ENCODE peak calls at places on chromosome 14, in eight cellular contexts. E, M, D, L, N, Z, G and X are unnamed samples.

GRCh38 chr14:75258079-75258802 is 20.4 kb upstream of the FOS start:
- DNase-seq in G (no peak), Z (no peak), L (no peak), D (peak), N (no peak), M (no peak), E (no peak), X (peak)

GRCh38 chr14:28163897-28164296 is 602.7 kb upstream of the FOXG1 start:
- DNase-seq in L (no peak), G (no peak), M (no peak), D (no peak), N (no peak), E (no peak), Z (no peak), X (no peak)

GRCh38 chr14:103121161-103121845 is 2.0 kb upstream of the TNFAIP2 start:
- DNase-seq in E (no peak), N (no peak), D (no peak), G (peak), Z (no peak), L (no peak), M (no peak), X (no peak)

GRCh38 chr14:63438065-63438757 is 105.0 kb downstream of the PPP2R5E start:
- DNase-seq in L (no peak), D (peak), M (peak), G (peak), E (peak), Z (peak), N (peak), X (peak)

GRCh38 chr14:20630340-20631022 is 11.0 kb downstream of the OR6S1 start:
- DNase-seq in N (peak), Z (no peak), E (peak), L (no peak), M (no peak), D (no peak), G (peak), X (peak)

GRCh38 chr14:68910540-68910939 is 68.6 kb downstream of the ACTN1 start:
- DNase-seq in L (no peak), M (no peak), D (no peak), G (no peak), E (no peak), N (no peak), Z (no peak), X (no peak)

GRCh38 chr14:24389266-24389855 is 9.4 kb upstream of the NYNRIN start:
- DNase-seq in M (no peak), D (no peak), E (no peak), G (no peak), L (no peak), N (no peak), Z (no peak), X (peak)

GRCh38 chr14:99986416-99986815 is 78.8 kb upstream of the EVL start:
- DNase-seq in Z (no peak), D (no peak), G (no peak), M (no peak), E (no peak), N (no peak), L (no peak), X (peak)

GRCh38 chr14:34699873-34700621 is 14.3 kb downstream of the CFL2 start:
- DNase-seq in G (no peak), L (no peak), E (peak), D (no peak), Z (peak), N (no peak), M (peak), X (peak)

GRCh38 chr14:22656226-22656625 is 12.1 kb upstream of the OR6J1 start:
- DNase-seq in M (no peak), L (no peak), Z (no peak), N (no peak), E (no peak), D (no peak), G (no peak), X (no peak)

GRCh38 chr14:94689218-94689984 is 77.2 kb downstream of the SERPINA3 start:
- DNase-seq in L (no peak), G (peak), Z (peak), E (peak), N (peak), M (no peak), D (peak), X (peak)

GRCh38 chr14:38256358-38256840 is 506 bp upstream of the CLEC14A start:
- DNase-seq in E (no peak), Z (peak), M (no peak), G (no peak), L (no peak), D (no peak), N (no peak), X (peak)

GRCh38 chr14:79279645-79280399 is 931.5 kb downstream of the DIO2 start:
- DNase-seq in M (no peak), G (no peak), Z (no peak), L (no peak), D (peak), E (peak), N (peak), X (no peak)

GRCh38 chr14:54776361-54777001 is 126.1 kb downstream of the GCH1 start:
- DNase-seq in E (no peak), N (peak), G (peak), Z (peak), D (no peak), M (no peak), L (peak), X (peak)

GRCh38 chr14:85533821-85534271 is 3.9 kb downstream of the FLRT2 start:
- DNase-seq in G (no peak), E (no peak), D (no peak), N (no peak), M (no peak), Z (no peak), L (no peak), X (no peak)

GRCh38 chr14:68627050-68627867 is 165.6 kb downstream of the ZFP36L1 start:
- DNase-seq in D (peak), N (no peak), E (peak), L (no peak), Z (no peak), G (no peak), M (no peak), X (no peak)

GRCh38 chr14:29804481-29804880 is 123.2 kb downstream of the PRKD1 start:
- DNase-seq in E (no peak), G (no peak), Z (no peak), M (no peak), D (no peak), N (no peak), L (no peak), X (no peak)

GRCh38 chr14:105865266-105865903 is 339.0 kb downstream of the TMEM121 start:
- DNase-seq in M (no peak), G (no peak), D (peak), L (no peak), N (no peak), Z (no peak), E (no peak), X (no peak)

GRCh38 chr14:51490205-51490604 is 161.5 kb upstream of the FRMD6 start:
- DNase-seq in E (no peak), Z (no peak), D (no peak), L (no peak), M (no peak), G (no peak), N (no peak), X (peak)

GRCh38 chr14:105476937-105477658 is 2.5 kb downstream of the CRIP2 start:
- DNase-seq in Z (no peak), D (no peak), G (no peak), E (no peak), M (no peak), L (no peak), N (no peak), X (no peak)

GRCh38 chr14:67987596-67987995 is 168.0 kb downstream of the RAD51B start:
- DNase-seq in D (no peak), L (no peak), M (no peak), Z (peak), E (no peak), G (peak), N (no peak), X (peak)

GRCh38 chr14:24372701-24373416 is 4.9 kb downstream of the NFATC4 start:
- DNase-seq in D (peak), L (no peak), N (no peak), G (no peak), E (no peak), Z (no peak), M (no peak), X (peak)

GRCh38 chr14:31884776-31885379 is 192.2 kb upstream of the ARHGAP5 start:
- DNase-seq in G (no peak), N (no peak), Z (no peak), L (no peak), D (no peak), M (no peak), E (peak), X (no peak)

GRCh38 chr14:101196051-101196450 is 292.5 kb upstream of the RTL1 start:
- DNase-seq in L (no peak), G (no peak), N (no peak), M (no peak), D (peak), Z (no peak), E (no peak), X (no peak)

GRCh38 chr14:77309122-77309521 is 11.6 kb downstream of the POMT2 start:
- DNase-seq in L (no peak), M (no peak), N (no peak), D (no peak), G (peak), Z (no peak), E (no peak), X (no peak)

GRCh38 chr14:36717363-36717762 is 55.7 kb downstream of the PAX9 start:
- DNase-seq in Z (no peak), L (no peak), N (no peak), M (no peak), E (no peak), D (no peak), G (no peak), X (no peak)

GRCh38 chr14:92122351-92122677 is 545 bp downstream of the CPSF2 start:
- DNase-seq in N (no peak), M (peak), E (peak), Z (no peak), G (no peak), D (no peak), L (no peak), X (peak)

GRCh38 chr14:83556065-83556464 is 1973.9 kb upstream of the FLRT2 start:
- DNase-seq in M (no peak), Z (no peak), D (no peak), G (no peak), N (no peak), E (no peak), L (no peak), X (peak)

GRCh38 chr14:70956511-70956910 is 49.3 kb downstream of the PCNX1 start:
- DNase-seq in Z (no peak), G (no peak), E (no peak), L (no peak), D (no peak), N (no peak), M (no peak), X (no peak)

GRCh38 chr14:99137913-99138571 is 134.0 kb downstream of the BCL11B start:
- DNase-seq in D (peak), Z (no peak), E (no peak), M (no peak), L (no peak), N (no peak), G (no peak), X (no peak)

GRCh38 chr14:42927313-42927712 is 1320.6 kb downstream of the LRFN5 start:
- DNase-seq in D (no peak), M (no peak), G (no peak), N (no peak), E (no peak), Z (no peak), L (no peak), X (no peak)

GRCh38 chr14:93977790-93978581 is 1.6 kb upstream of the ASB2 start:
- DNase-seq in E (no peak), N (peak), L (no peak), G (peak), D (no peak), M (no peak), Z (no peak), X (no peak)

GRCh38 chr14:60151715-60152114 is 13.5 kb downstream of the DHRS7 start:
- DNase-seq in E (peak), D (peak), Z (peak), N (peak), L (peak), M (peak), G (peak), X (peak)

GRCh38 chr14:103894723-103895059 is 33.6 kb upstream of the TDRD9 start:
- DNase-seq in D (no peak), M (no peak), Z (no peak), G (no peak), E (no peak), L (no peak), N (no peak), X (no peak)

GRCh38 chr14:24095196-24096068 is 1.3 kb downstream of the PCK2 start:
- DNase-seq in D (no peak), L (peak), M (peak), N (peak), Z (no peak), G (peak), E (peak), X (peak)

GRCh38 chr14:44798386-44799242 is 163.1 kb downstream of the KLHL28 start:
- DNase-seq in E (no peak), M (no peak), L (no peak), D (no peak), G (no peak), N (no peak), Z (no peak), X (no peak)

GRCh38 chr14:32224731-32225377 is 21.8 kb upstream of the RNU6-8 start:
- DNase-seq in Z (no peak), E (peak), N (peak), D (no peak), G (no peak), M (peak), L (no peak), X (peak)